ENCODE peak calls at places on chromosomes 16 and 17, in ten cellular contexts. O, K, S, M, W, V, T, D, J and B are unnamed samples.

GRCh38 chr17:17305282-17305801 is 2.2 kb downstream of the NT5M start:
- DNase-seq in O (peak), K (peak), S (no peak), M (peak), W (no peak), V (no peak), T (peak), D (peak), J (no peak), B (no peak)

GRCh38 chr16:79769320-79770243 is 169.0 kb upstream of the MAF start:
- DNase-seq in O (no peak), K (no peak), S (no peak), M (no peak), W (no peak), V (no peak), T (no peak), D (no peak), J (no peak), B (no peak)

GRCh38 chr17:44350733-44351226 is 5.7 kb downstream of the GRN start:
- DNase-seq in O (peak), K (peak), S (no peak), M (peak), W (peak), V (peak), T (peak), D (peak), J (peak), B (no peak)

GRCh38 chr16:15947983-15948509 is 1.4 kb upstream of the ABCC1 start:
- DNase-seq in O (no peak), K (no peak), S (no peak), M (no peak), W (no peak), V (no peak), T (no peak), D (no peak), J (no peak), B (no peak)

GRCh38 chr17:47694818-47695663 is 1.1 kb downstream of the TBKBP1 start:
- DNase-seq in O (no peak), K (no peak), S (no peak), M (peak), W (no peak), V (peak), T (no peak), D (peak), J (no peak), B (no peak)

GRCh38 chr17:76554131-76554530 is 14.3 kb downstream of the PRCD start:
- DNase-seq in O (peak), K (no peak), S (no peak), M (no peak), W (no peak), V (no peak), T (no peak), D (no peak), J (no peak), B (no peak)

GRCh38 chr17:82911822-82912221 is 72.0 kb upstream of the ZNF750 start:
- DNase-seq in O (no peak), K (no peak), S (no peak), M (no peak), W (no peak), V (no peak), T (no peak), D (no peak), J (no peak), B (no peak)

GRCh38 chr16:53131363-53132071 is 76.7 kb downstream of the CHD9 start:
- DNase-seq in O (no peak), K (peak), S (no peak), M (peak), W (peak), V (peak), T (peak), D (peak), J (no peak), B (peak)

GRCh38 chr17:81013642-81014041 is 21.3 kb upstream of the BAIAP2 start:
- DNase-seq in O (no peak), K (no peak), S (no peak), M (no peak), W (no peak), V (no peak), T (no peak), D (no peak), J (no peak), B (no peak)

GRCh38 chr16:87531418-87531817 is 38.6 kb upstream of the ZCCHC14 start:
- DNase-seq in O (no peak), K (no peak), S (no peak), M (no peak), W (no peak), V (no peak), T (no peak), D (no peak), J (no peak), B (no peak)